ENCODE peak calls at places on chromosomes 5 and 9, in ten cellular contexts. Q, K, Y, D, R, Z, C, F, X and I are unnamed samples. For H3K4me1, the result is how much of the 10 kb centered on the place peaks cover.

GRCh38 chr5:71533614-71534013 is 53.5 kb upstream of the MCCC2 start:
- DNase-seq in D (no peak), R (no peak), Z (no peak), K (no peak), C (peak), Y (no peak), X (peak), Q (no peak), F (no peak), I (no peak)

GRCh38 chr5:111975133-111975532 is 218.1 kb upstream of the NREP start:
- DNase-seq in Z (no peak), F (peak), R (no peak), D (no peak), C (no peak), Q (no peak), Y (no peak), K (no peak), X (no peak), I (no peak)

GRCh38 chr5:77232545-77232944 is 22.1 kb downstream of the PDE8B start:
- DNase-seq in C (no peak), R (no peak), F (no peak), D (no peak), K (no peak), Y (no peak), Z (no peak), X (no peak), Q (no peak), I (no peak)

GRCh38 chr9:23663536-23663935 is 162.5 kb downstream of the ELAVL2 start:
- DNase-seq in X (no peak), C (no peak), Q (no peak), D (no peak), Z (no peak), K (no peak), Y (no peak), R (no peak), F (no peak), I (no peak)

GRCh38 chr5:123708074-123708806 is 196.3 kb downstream of the CSNK1G3 start:
- DNase-seq in Y (no peak), D (no peak), X (no peak), K (no peak), Q (no peak), Z (no peak), R (no peak), C (no peak), F (peak), I (peak)

GRCh38 chr9:71130521-71130920 is 9.1 kb upstream of the TRPM3 start:
- DNase-seq in C (no peak), D (no peak), R (no peak), Y (no peak), F (no peak), X (no peak), Z (no peak), K (no peak), Q (no peak), I (no peak)

GRCh38 chr5:175471628-175472027 is 6.7 kb upstream of the SFXN1 start:
- DNase-seq in F (no peak), X (no peak), Z (no peak), C (no peak), Q (no peak), Y (peak), R (no peak), K (no peak), D (no peak), I (no peak)

GRCh38 chr5:66113160-66113559 is 30.9 kb upstream of the SREK1 start:
- DNase-seq in D (no peak), X (peak), C (no peak), Y (no peak), Z (no peak), Q (no peak), R (no peak), K (no peak), F (no peak), I (peak)

GRCh38 chr9:113614843-113615648 is 151.5 kb downstream of the RGS3 start:
- DNase-seq in R (no peak), C (no peak), Z (no peak), Q (no peak), Y (no peak), F (peak), X (no peak), D (no peak), K (peak), I (no peak)

GRCh38 chr5:125342938-125343401 is 596.5 kb upstream of the ZNF608 start:
- DNase-seq in Z (no peak), D (no peak), F (no peak), R (no peak), Q (no peak), X (no peak), K (no peak), C (no peak), Y (no peak), I (no peak)

GRCh38 chr9:96551403-96551802 is 68.2 kb downstream of the CDC14B start:
- DNase-seq in K (no peak), Y (no peak), C (no peak), D (no peak), X (no peak), Z (no peak), Q (no peak), R (no peak), F (no peak), I (no peak)

GRCh38 chr5:155293605-155294178 is 280.1 kb downstream of the KIF4B start:
- DNase-seq in F (no peak), D (no peak), Z (no peak), Q (no peak), R (no peak), Y (no peak), K (no peak), X (no peak), C (no peak), I (no peak)

GRCh38 chr5:26236936-26237335 is 801.5 kb downstream of the CDH9 start:
- DNase-seq in F (no peak), D (no peak), R (no peak), C (no peak), K (no peak), X (no peak), Y (no peak), Q (peak), Z (no peak), I (no peak)

GRCh38 chr5:55997742-55998351 is 3.1 kb upstream of the IL6ST start:
- DNase-seq in C (no peak), D (no peak), X (no peak), K (no peak), F (no peak), Y (peak), Q (no peak), R (no peak), Z (no peak), I (no peak)

GRCh38 chr5:2752059-2752874 is 790 bp upstream of the IRX2 start:
- DNase-seq in R (no peak), F (no peak), Z (peak), D (no peak), K (no peak), Y (no peak), X (no peak), Q (no peak), C (no peak), I (peak)

GRCh38 chr5:68409259-68409658 is 193.7 kb downstream of the PIK3R1 start:
- DNase-seq in Y (no peak), C (no peak), X (no peak), K (no peak), Z (no peak), R (no peak), F (no peak), D (no peak), Q (no peak), I (no peak)

GRCh38 chr9:272251-273213 is 57.9 kb downstream of the DOCK8 start:
- DNase-seq in Q (no peak), F (no peak), D (peak), K (no peak), Y (peak), X (no peak), Z (peak), C (peak), R (peak), I (no peak)

GRCh38 chr5:130643321-130643720 is 521.7 kb downstream of the HINT1 start:
- DNase-seq in R (no peak), K (no peak), F (no peak), D (no peak), Q (no peak), Y (no peak), Z (no peak), X (no peak), C (no peak), I (no peak)

GRCh38 chr5:42404366-42404765 is 18.9 kb upstream of the GHR start:
- DNase-seq in Y (no peak), Q (no peak), F (no peak), X (no peak), Z (no peak), K (no peak), D (no peak), R (no peak), C (no peak), I (no peak)

GRCh38 chr5:135569755-135570452 is 8.9 kb downstream of the CXCL14 start:
- DNase-seq in C (no peak), Z (peak), F (peak), X (peak), R (no peak), Q (no peak), D (no peak), Y (peak), K (no peak), I (peak)

GRCh38 chr5:138503487-138504270 is 38.4 kb downstream of the EGR1 start:
- DNase-seq in F (peak), Z (peak), Y (peak), D (no peak), C (peak), R (no peak), K (no peak), Q (no peak), X (peak), I (peak)

GRCh38 chr5:4862500-4862899 is 277.6 kb upstream of the ADAMTS16 start:
- DNase-seq in Q (no peak), R (no peak), X (peak), C (no peak), D (no peak), F (no peak), Z (no peak), K (no peak), Y (peak), I (peak)

GRCh38 chr5:170782438-170782837 is 1.1 kb upstream of the GABRP start:
- DNase-seq in X (no peak), Y (no peak), K (no peak), R (no peak), C (no peak), F (no peak), Q (no peak), Z (peak), D (no peak), I (no peak)

GRCh38 chr9:79312686-79313421 is 258.9 kb upstream of the TLE4 start:
- DNase-seq in C (no peak), Z (no peak), Q (no peak), K (no peak), F (no peak), Y (no peak), R (no peak), D (no peak), X (no peak), I (no peak)

GRCh38 chr9:19521205-19521604 is 112.4 kb downstream of the ACER2 start:
- DNase-seq in Y (no peak), X (no peak), F (no peak), C (no peak), Q (no peak), D (no peak), K (no peak), Z (no peak), R (no peak), I (no peak)

GRCh38 chr9:123843703-123844102 is 86.2 kb downstream of the DENND1A start:
- DNase-seq in D (no peak), Z (no peak), K (no peak), Q (no peak), F (no peak), C (no peak), X (no peak), R (no peak), Y (no peak), I (no peak)

GRCh38 chr9:128408963-128409431 is 11.7 kb upstream of the CERCAM start:
- DNase-seq in X (no peak), Y (no peak), K (no peak), D (no peak), Z (no peak), R (no peak), C (no peak), F (no peak), Q (no peak), I (no peak)

GRCh38 chr9:81557452-81557956 is 131.8 kb downstream of the TLE1 start:
- DNase-seq in D (no peak), Y (no peak), R (no peak), Q (no peak), Z (no peak), F (no peak), C (no peak), X (no peak), K (no peak), I (no peak)

GRCh38 chr9:76642074-76642473 is 122.2 kb upstream of the PCA3 start:
- DNase-seq in R (no peak), X (no peak), Q (no peak), F (no peak), K (no peak), Z (no peak), C (no peak), Y (no peak), D (no peak), I (no peak)

GRCh38 chr9:76638001-76638400 is 126.2 kb upstream of the PCA3 start:
- DNase-seq in X (no peak), Q (no peak), K (no peak), Z (no peak), Y (no peak), R (no peak), C (no peak), D (no peak), F (no peak), I (no peak)

GRCh38 chr9:76642701-76643209 is 121.5 kb upstream of the PCA3 start:
- DNase-seq in Q (no peak), X (no peak), K (no peak), D (no peak), F (no peak), R (no peak), Y (no peak), C (no peak), Z (no peak), I (no peak)

GRCh38 chr9:76634356-76635054 is 129.7 kb upstream of the PCA3 start:
- DNase-seq in Y (peak), R (no peak), X (peak), F (no peak), K (no peak), D (no peak), Z (no peak), Q (no peak), C (no peak), I (peak)

GRCh38 chr9:76637426-76637825 is 126.8 kb upstream of the PCA3 start:
- DNase-seq in Z (no peak), Y (no peak), X (no peak), K (no peak), Q (no peak), R (no peak), D (no peak), F (no peak), C (no peak), I (no peak)
- H3K4me1 ChIP-seq in Z (under half), Y (under half), X (under half), K (under half), Q (under half), R (under half), D (under half), F (under half), C (under half), I (under half)

GRCh38 chr5:140165101-140165920 is 9.7 kb upstream of the CYSTM1 start:
- DNase-seq in C (no peak), X (no peak), Z (peak), Q (no peak), Y (peak), R (no peak), F (no peak), D (no peak), K (no peak), I (no peak)
- H3K4me1 ChIP-seq in C (under half), X (under half), Z (half or more), Q (under half), Y (under half), R (under half), F (under half), D (under half), K (under half), I (under half)

GRCh38 chr5:148394587-148395019 is 10.8 kb downstream of the FBXO38 start:
- DNase-seq in Q (no peak), X (no peak), D (no peak), C (no peak), F (no peak), K (no peak), R (no peak), Z (no peak), Y (no peak), I (no peak)
- H3K4me1 ChIP-seq in Q (under half), X (under half), D (under half), C (under half), F (under half), K (under half), R (under half), Z (half or more), Y (under half), I (under half)

GRCh38 chr5:168872246-168872645 is 293.1 kb upstream of the PANK3 start:
- DNase-seq in R (no peak), F (no peak), X (no peak), Z (no peak), K (no peak), Q (no peak), D (no peak), Y (no peak), C (no peak), I (no peak)

GRCh38 chr5:168869615-168870227 is 290.6 kb upstream of the PANK3 start:
- DNase-seq in Z (no peak), K (no peak), Q (no peak), D (no peak), X (no peak), C (no peak), Y (no peak), R (no peak), F (no peak), I (no peak)

GRCh38 chr5:168870914-168871313 is 291.7 kb upstream of the PANK3 start:
- DNase-seq in D (no peak), Y (no peak), K (no peak), X (no peak), Z (no peak), R (no peak), C (no peak), Q (no peak), F (no peak), I (no peak)

GRCh38 chr5:168865973-168866372 is 286.8 kb upstream of the PANK3 start:
- DNase-seq in K (no peak), R (no peak), Z (no peak), X (no peak), Q (no peak), D (no peak), C (no peak), Y (no peak), F (no peak), I (no peak)

GRCh38 chr5:168867271-168867670 is 288.1 kb upstream of the PANK3 start:
- DNase-seq in Y (no peak), Q (no peak), K (no peak), D (no peak), Z (no peak), X (no peak), F (no peak), C (no peak), R (no peak), I (peak)
- H3K4me1 ChIP-seq in Y (under half), Q (under half), K (under half), D (under half), Z (under half), X (under half), F (under half), C (under half), R (under half), I (under half)

GRCh38 chr5:151140686-151141459 is 16.7 kb downstream of the ANXA6 start:
- DNase-seq in K (no peak), C (no peak), F (no peak), Q (no peak), Z (no peak), Y (no peak), D (no peak), R (no peak), X (no peak), I (no peak)
- H3K4me1 ChIP-seq in K (under half), C (half or more), F (half or more), Q (half or more), Z (half or more), Y (under half), D (half or more), R (half or more), X (under half), I (under half)

GRCh38 chr9:93190656-93191353 is 6.9 kb downstream of the WNK2 start:
- DNase-seq in C (no peak), Z (no peak), R (no peak), K (no peak), F (no peak), Q (no peak), Y (no peak), X (no peak), D (no peak), I (no peak)

GRCh38 chr9:93190133-93190525 is 6.2 kb downstream of the WNK2 start:
- DNase-seq in K (no peak), Z (no peak), Y (no peak), F (no peak), Q (no peak), X (no peak), D (no peak), R (no peak), C (no peak), I (no peak)

GRCh38 chr9:93191354-93191660 is 7.4 kb downstream of the WNK2 start:
- DNase-seq in K (no peak), Y (no peak), C (no peak), R (no peak), X (no peak), F (no peak), Z (no peak), D (no peak), Q (no peak), I (no peak)

GRCh38 chr9:93188426-93189368 is 4.8 kb downstream of the WNK2 start:
- DNase-seq in Q (no peak), F (no peak), D (no peak), Y (no peak), Z (no peak), R (no peak), K (no peak), C (no peak), X (no peak), I (no peak)

GRCh38 chr9:93189369-93190132 is 5.6 kb downstream of the WNK2 start:
- DNase-seq in X (no peak), Y (no peak), C (no peak), Q (no peak), F (no peak), D (no peak), R (no peak), Z (no peak), K (no peak), I (no peak)
- H3K4me1 ChIP-seq in X (under half), Y (under half), C (under half), Q (half or more), F (under half), D (under half), R (under half), Z (half or more), K (under half), I (under half)

GRCh38 chr9:70117835-70118319 is 74.2 kb downstream of the MAMDC2 start:
- DNase-seq in Z (no peak), F (no peak), X (no peak), R (no peak), C (no peak), Y (no peak), Q (no peak), K (no peak), D (no peak), I (no peak)
- H3K4me1 ChIP-seq in Z (under half), F (under half), X (under half), R (under half), C (under half), Y (under half), Q (under half), K (under half), D (under half), I (under half)

GRCh38 chr9:89474939-89475338 is 23.0 kb downstream of the SEMA4D start:
- DNase-seq in R (no peak), Q (peak), C (no peak), F (no peak), Z (no peak), D (no peak), X (no peak), K (no peak), Y (no peak), I (no peak)
- H3K4me1 ChIP-seq in R (half or more), Q (under half), C (half or more), F (under half), Z (half or more), D (half or more), X (under half), K (under half), Y (under half), I (under half)